ENCODE peak calls at places on chromosomes 7 and 10, in eight cellular contexts. N is gastrocnemius medialis, F is upper lobe of left lung, W is A549, O is K562, Q is IMR-90, R is heart left ventricle, C is right lobe of liver. X is an unnamed sample.
A peak's percentile ranks its signal among the peaks of the same experiment; 100 is the strongest.

GRCh38 chr10:47181057-47181849 is 118.7 kb upstream of the GDF10 start:
- ATAC-seq in N (no peak), F (no peak), W (no peak), O (peak; percentile 48), Q (no peak), R (no peak), C (peak; percentile 14), X (no peak)

GRCh38 chr10:95401704-95402469 is 111.1 kb upstream of the PDLIM1 start:
- ATAC-seq in N (no peak), F (no peak), W (no peak), O (no peak), Q (no peak), R (no peak), C (no peak), X (no peak)

GRCh38 chr7:52639981-52640380 is 395.5 kb upstream of the POM121L12 start:
- ATAC-seq in N (no peak), F (no peak), W (no peak), O (no peak), Q (no peak), R (no peak), C (no peak), X (no peak)

GRCh38 chr7:107045980-107046379 is 1.5 kb downstream of the PRKAR2B start:
- ATAC-seq in N (no peak), F (no peak), W (no peak), O (peak; percentile 25), Q (peak; percentile 24), R (no peak), C (no peak), X (no peak)

GRCh38 chr7:29839302-29839701 is 33.0 kb downstream of the WIPF3 start:
- ATAC-seq in N (peak; percentile 83), F (peak; percentile 95), W (peak; percentile 87), O (peak; percentile 94), Q (peak; percentile 72), R (peak; percentile 98), C (no peak), X (peak; percentile 96)

GRCh38 chr7:80659120-80660055 is 20.9 kb downstream of the CD36 start:
- ATAC-seq in N (no peak), F (peak; percentile 74), W (peak; percentile 47), O (no peak), Q (peak; percentile 90), R (peak; percentile 45), C (peak; percentile 56), X (no peak)

GRCh38 chr7:129649128-129649690 is 37.7 kb downstream of the NRF1 start:
- ATAC-seq in N (no peak), F (no peak), W (no peak), O (no peak), Q (no peak), R (no peak), C (no peak), X (no peak)

GRCh38 chr7:41870505-41871138 is 167.7 kb upstream of the INHBA start:
- ATAC-seq in N (no peak), F (peak; percentile 41), W (no peak), O (no peak), Q (no peak), R (no peak), C (no peak), X (no peak)

GRCh38 chr7:11609071-11609470 is 222.9 kb downstream of the THSD7A start:
- ATAC-seq in N (no peak), F (no peak), W (no peak), O (no peak), Q (no peak), R (no peak), C (no peak), X (no peak)

GRCh38 chr10:87658858-87659555 is 671 bp upstream of the PAPSS2 start:
- ATAC-seq in N (no peak), F (no peak), W (no peak), O (no peak), Q (no peak), R (no peak), C (no peak), X (peak; percentile 12)

GRCh38 chr7:33742521-33742920 is 162.8 kb upstream of the BMPER start:
- ATAC-seq in N (no peak), F (no peak), W (no peak), O (no peak), Q (no peak), R (peak; percentile 59), C (peak; percentile 49), X (no peak)

GRCh38 chr10:132634947-132635271 is 97.3 kb downstream of the INPP5A start:
- ATAC-seq in N (no peak), F (no peak), W (no peak), O (no peak), Q (no peak), R (no peak), C (no peak), X (no peak)
- H3K4me1 ChIP-seq in N (peaks cover 47% of the 10 kb centered on the region), F (peaks cover 49% of the 10 kb centered on the region), W (peaks cover 3% of the 10 kb centered on the region), O (peaks cover 3% of the 10 kb centered on the region), Q (peaks cover 13% of the 10 kb centered on the region), R (peaks cover 61% of the 10 kb centered on the region), C (no peaks in the 10 kb centered on the region), X (peaks cover 46% of the 10 kb centered on the region)

GRCh38 chr7:130932667-130933432 is 198.8 kb upstream of the KLF14 start:
- ATAC-seq in N (peak; percentile 2), F (peak; percentile 7), W (peak; percentile 11), O (no peak), Q (no peak), R (no peak), C (no peak), X (no peak)
- TF ChIP-seq POLR2A in N (no peak), F (no peak), W (no peak), O (no peak), Q (no peak), R (no peak), C (no peak), X (no peak)

GRCh38 chr10:74025380-74025978 is 27.6 kb downstream of the VCL start:
- ATAC-seq in N (no peak), F (no peak), W (no peak), O (no peak), Q (no peak), R (no peak), C (no peak), X (no peak)
- H3K4me1 ChIP-seq in N (peaks cover 75% of the 10 kb centered on the region), F (peaks cover 43% of the 10 kb centered on the region), W (peaks cover 80% of the 10 kb centered on the region), O (peaks cover 19% of the 10 kb centered on the region), Q (peaks cover 22% of the 10 kb centered on the region), R (peaks cover 58% of the 10 kb centered on the region), C (no peaks in the 10 kb centered on the region), X (peaks cover 15% of the 10 kb centered on the region)

GRCh38 chr10:118341678-118342637 is at the start of gene FAM204A:
- ATAC-seq in N (peak; percentile 98), F (peak; percentile 100), W (peak; percentile 100), O (peak; percentile 100), Q (peak; percentile 99), R (peak; percentile 98), C (peak; percentile 100), X (peak; percentile 100)
- TF ChIP-seq POLR2A in N (peak; percentile 48), F (peak; percentile 42), W (peak; percentile 67), O (peak; percentile 82), Q (peak; percentile 56), R (no peak), C (peak; percentile 51), X (no peak)

GRCh38 chr10:71754562-71754961 is 18.8 kb downstream of the VSIR start:
- ATAC-seq in N (no peak), F (peak; percentile 32), W (no peak), O (no peak), Q (no peak), R (no peak), C (no peak), X (no peak)

GRCh38 chr10:71756441-71757191 is 16.7 kb downstream of the VSIR start:
- ATAC-seq in N (peak; percentile 84), F (no peak), W (no peak), O (no peak), Q (no peak), R (no peak), C (no peak), X (no peak)

GRCh38 chr10:71755179-71755879 is 18.0 kb downstream of the VSIR start:
- ATAC-seq in N (no peak), F (no peak), W (no peak), O (no peak), Q (no peak), R (no peak), C (no peak), X (no peak)

GRCh38 chr10:71753960-71754505 is 19.3 kb downstream of the VSIR start:
- ATAC-seq in N (no peak), F (no peak), W (no peak), O (no peak), Q (no peak), R (no peak), C (no peak), X (no peak)

DNA sequence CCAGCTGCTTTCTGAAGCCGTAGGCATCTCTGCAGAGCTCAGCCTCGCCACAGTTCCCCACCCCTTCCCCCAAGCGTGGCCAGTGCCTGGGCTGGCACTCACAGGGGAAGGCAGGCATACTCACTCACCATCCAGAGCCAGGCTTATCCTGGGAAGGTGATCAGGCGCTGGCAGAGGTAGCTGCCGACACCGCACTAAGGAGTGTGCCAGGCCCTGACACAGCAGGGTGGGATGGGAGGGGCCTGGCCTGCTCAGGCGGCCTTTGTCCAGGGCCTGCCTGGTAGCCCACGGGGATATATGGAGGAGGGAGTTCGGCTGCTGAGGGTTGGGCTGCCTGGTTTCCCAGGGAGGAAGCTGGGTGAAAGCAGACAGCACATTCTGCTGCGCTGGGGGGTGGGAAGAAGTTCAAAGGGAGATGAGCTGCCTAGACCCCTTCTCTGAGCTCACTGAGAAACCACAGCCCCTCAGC is 15.8 kb downstream of the VSIR start:
- ATAC-seq in N (peak; percentile 72), F (no peak), W (no peak), O (no peak), Q (no peak), R (peak; percentile 67), C (peak; percentile 11), X (no peak)
- H3K4me1 ChIP-seq in N (peaks cover 58% of the 10 kb centered on the region), F (peaks cover 80% of the 10 kb centered on the region), W (peaks cover 34% of the 10 kb centered on the region), O (peaks cover 41% of the 10 kb centered on the region), Q (peaks cover 10% of the 10 kb centered on the region), R (peaks cover 47% of the 10 kb centered on the region), C (no peaks in the 10 kb centered on the region), X (peaks cover 84% of the 10 kb centered on the region)

GRCh38 chr7:95590387-95591248 is 5.7 kb downstream of the PDK4 start:
- ATAC-seq in N (peak; percentile 35), F (no peak), W (no peak), O (no peak), Q (no peak), R (peak; percentile 25), C (peak; percentile 80), X (peak; percentile 20)
- TF ChIP-seq POLR2A in N (peak; percentile 38), F (no peak), W (no peak), O (no peak), Q (no peak), R (no peak), C (peak; percentile 20), X (no peak)

DNA sequence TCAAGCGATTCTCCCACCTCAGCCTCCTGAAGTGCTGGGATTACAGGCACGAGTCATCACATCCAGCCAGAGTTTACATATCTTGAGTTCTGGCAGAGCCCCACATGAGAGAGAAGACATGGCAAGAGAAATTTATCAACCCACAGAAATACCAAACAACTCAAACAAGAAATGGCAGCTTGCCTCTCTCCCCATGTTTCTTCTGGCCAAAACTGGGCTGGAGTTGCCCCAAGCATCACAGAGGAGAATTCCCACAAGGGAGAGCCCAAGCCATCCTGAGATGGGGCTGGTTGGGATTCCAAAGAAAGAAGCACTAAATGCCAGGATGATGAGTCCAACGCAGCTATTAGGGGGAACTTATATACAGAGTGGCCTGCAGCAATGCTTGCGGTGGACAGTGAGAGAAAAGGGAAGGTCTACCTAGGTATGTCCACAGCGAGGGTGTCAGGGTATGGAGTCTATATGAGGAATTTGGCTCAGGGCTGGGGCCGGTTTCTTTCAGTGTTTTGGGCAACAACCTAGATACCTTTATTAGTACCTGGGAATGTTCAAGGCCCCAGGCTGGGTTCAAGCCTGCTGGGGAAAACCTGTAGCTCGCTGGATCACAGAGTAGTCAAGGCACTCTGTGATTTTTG is 14.5 kb upstream of the PAX4 start:
- ATAC-seq in N (no peak), F (no peak), W (no peak), O (peak; percentile 13), Q (peak; percentile 94), R (no peak), C (no peak), X (no peak)
- H3K4me1 ChIP-seq in N (no peaks in the 10 kb centered on the region), F (peaks cover 3% of the 10 kb centered on the region), W (no peaks in the 10 kb centered on the region), O (no peaks in the 10 kb centered on the region), Q (peaks cover 8% of the 10 kb centered on the region), R (no peaks in the 10 kb centered on the region), C (no peaks in the 10 kb centered on the region), X (no peaks in the 10 kb centered on the region)